ENCODE peak calls at places on chromosomes 4 and X, in ten cellular contexts. H is neural progenitor cell; Y is fibroblast of lung; D is HCT116; K is cardiac muscle cell; X is upper lobe of right lung; W is hepatocyte; G is heart right ventricle; I is lower lobe of right lung; L is CD8-positive, alpha-beta memory T cell. C is an unnamed sample. For H3K4me1, the result is how much of the 10 kb centered on the place peaks cover.

GRCh38 chrX:107674480-107675364 is 46.4 kb downstream of the PRPS1 start:
- DNase-seq in Y (peak), H (no peak), I (peak), G (peak), L (peak), X (peak), W (peak), D (no peak), K (no peak), C (no peak)

GRCh38 chr4:102466298-102466697 is 34.9 kb upstream of the NFKB1 start:
- DNase-seq in W (no peak), G (no peak), X (no peak), D (no peak), K (no peak), Y (peak), L (no peak), I (no peak), H (no peak), C (no peak)

GRCh38 chr4:139595989-139596679 is 40.1 kb upstream of the SETD7 start:
- DNase-seq in I (no peak), L (no peak), Y (peak), D (no peak), W (no peak), G (no peak), K (no peak), H (no peak), X (no peak), C (no peak)

GRCh38 chrX:22063284-22063683 is 31.2 kb downstream of the PHEX start:
- DNase-seq in Y (no peak), W (no peak), I (no peak), D (no peak), H (peak), L (no peak), G (no peak), K (no peak), X (no peak), C (no peak)

GRCh38 chrX:106612403-106612789 is 618 bp downstream of the RADX start:
- DNase-seq in L (no peak), G (no peak), H (peak), I (no peak), Y (no peak), D (no peak), K (peak), W (peak), X (no peak), C (no peak)

GRCh38 chr4:88137112-88137511 is 21.3 kb downstream of the ABCG2 start:
- DNase-seq in I (no peak), Y (no peak), K (no peak), X (no peak), D (no peak), G (no peak), L (no peak), W (no peak), H (no peak), C (no peak)

GRCh38 chrX:27597506-27597905 is 7.4 kb downstream of the DCAF8L2 start:
- DNase-seq in W (no peak), K (no peak), L (no peak), D (no peak), I (no peak), H (no peak), X (no peak), Y (no peak), G (no peak), C (no peak)

GRCh38 chr4:81470456-81471327 is 1.0 kb downstream of the RASGEF1B start:
- DNase-seq in G (peak), D (no peak), H (peak), L (no peak), K (peak), X (peak), Y (no peak), W (peak), I (peak), C (peak)

GRCh38 chrX:19569121-19569805 is 54.0 kb upstream of the MAP3K15 start:
- DNase-seq in L (no peak), I (no peak), D (no peak), K (peak), Y (no peak), X (no peak), G (peak), W (no peak), H (no peak), C (no peak)

GRCh38 chr4:1075809-1076524 is 37.4 kb downstream of the RNF212 start:
- DNase-seq in L (no peak), H (no peak), K (no peak), D (no peak), I (no peak), Y (no peak), X (peak), W (no peak), G (no peak), C (no peak)

GRCh38 chr4:15542795-15543194 is 73.1 kb downstream of the CC2D2A start:
- DNase-seq in I (no peak), G (peak), Y (no peak), W (no peak), K (no peak), H (no peak), X (no peak), D (no peak), L (no peak), C (no peak)

GRCh38 chrX:108701633-108702032 is 34.7 kb downstream of the IRS4 start:
- DNase-seq in K (no peak), G (no peak), W (no peak), I (no peak), D (no peak), H (no peak), L (no peak), Y (no peak), X (no peak), C (no peak)

GRCh38 chrX:40177942-40178715 is 80.4 kb upstream of the BCOR start:
- DNase-seq in L (no peak), Y (no peak), W (no peak), X (no peak), H (no peak), G (no peak), D (no peak), I (no peak), K (no peak), C (no peak)

GRCh38 chr4:127634181-127634580 is 1.4 kb downstream of the INTU start:
- DNase-seq in G (no peak), K (no peak), Y (peak), X (no peak), L (no peak), I (no peak), W (no peak), D (no peak), H (no peak), C (no peak)

GRCh38 chr4:57190651-57191481 is 80.7 kb upstream of the IGFBP7 start:
- DNase-seq in X (no peak), L (no peak), K (peak), Y (peak), G (no peak), I (no peak), H (peak), D (peak), W (peak), C (no peak)

GRCh38 chrX:97074400-97074799 is 190.7 kb downstream of the RPA4 start:
- DNase-seq in L (no peak), I (no peak), W (no peak), Y (peak), D (no peak), H (no peak), X (no peak), K (no peak), G (no peak), C (no peak)

GRCh38 chrX:18873189-18873791 is 110.6 kb downstream of the PHKA2 start:
- DNase-seq in D (peak), K (no peak), H (no peak), I (no peak), Y (peak), X (no peak), G (no peak), L (no peak), W (no peak), C (no peak)

GRCh38 chrX:3514996-3515395 is 168.5 kb upstream of the MXRA5 start:
- DNase-seq in W (no peak), H (no peak), L (no peak), D (no peak), K (no peak), Y (no peak), I (no peak), X (no peak), G (no peak), C (no peak)

GRCh38 chr4:113468165-113469022 is 293.1 kb downstream of the CAMK2D start:
- DNase-seq in I (peak), X (peak), D (peak), W (peak), G (peak), Y (peak), L (no peak), K (peak), H (peak), C (no peak)

GRCh38 chr4:136424052-136424451 is 1108.2 kb downstream of the PCDH18 start:
- DNase-seq in Y (no peak), W (no peak), L (no peak), G (no peak), H (peak), X (no peak), D (no peak), I (no peak), K (no peak), C (no peak)

GRCh38 chr4:151434183-151434860 is 25.3 kb downstream of the FHIP1A start:
- DNase-seq in L (no peak), Y (no peak), D (no peak), X (no peak), G (no peak), K (no peak), H (no peak), W (no peak), I (no peak), C (no peak)

GRCh38 chr4:1371151-1371830 is 24.3 kb downstream of the UVSSA start:
- DNase-seq in I (peak), Y (no peak), H (no peak), X (peak), G (no peak), L (no peak), K (no peak), D (no peak), W (no peak), C (no peak)

GRCh38 chr4:96895826-96896225 is 1055.9 kb downstream of the PDHA2 start:
- DNase-seq in W (no peak), G (no peak), Y (no peak), L (no peak), H (no peak), X (no peak), I (no peak), K (no peak), D (no peak), C (no peak)

GRCh38 chr4:121072080-121072835 is at the start of gene NDNF:
- DNase-seq in W (peak), X (peak), K (peak), H (peak), Y (peak), I (peak), G (peak), D (no peak), L (peak), C (peak)

GRCh38 chr4:15470149-15470520 is 453 bp downstream of the CC2D2A start:
- DNase-seq in H (no peak), L (no peak), W (no peak), Y (peak), K (no peak), I (no peak), D (no peak), X (no peak), G (no peak), C (no peak)

GRCh38 chr4:42750091-42750490 is 93.2 kb upstream of the ATP8A1 start:
- DNase-seq in X (no peak), D (no peak), W (peak), G (peak), K (peak), I (no peak), H (no peak), L (no peak), Y (no peak), C (no peak)

GRCh38 chrX:148872153-148872540 is 371.7 kb downstream of the AFF2 start:
- DNase-seq in W (no peak), Y (peak), X (no peak), G (no peak), H (no peak), D (no peak), K (no peak), L (no peak), I (no peak), C (no peak)

GRCh38 chr4:145484240-145484846 is 2.7 kb downstream of the SMAD1 start:
- DNase-seq in H (no peak), G (no peak), W (no peak), L (no peak), I (no peak), K (no peak), X (no peak), Y (no peak), D (no peak), C (no peak)

GRCh38 chr4:26687728-26688127 is 103.8 kb downstream of the TBC1D19 start:
- DNase-seq in W (no peak), X (no peak), H (no peak), L (no peak), K (no peak), I (no peak), Y (peak), G (no peak), D (no peak), C (no peak)

GRCh38 chr4:170979736-170980135 is 833.5 kb upstream of the GALNTL6 start:
- DNase-seq in Y (no peak), W (peak), G (no peak), H (no peak), I (no peak), L (no peak), X (no peak), D (no peak), K (no peak), C (no peak)

GRCh38 chr4:175509320-175509719 is 302.7 kb downstream of the GPM6A start:
- DNase-seq in X (no peak), H (peak), G (no peak), Y (no peak), I (no peak), K (peak), L (no peak), W (no peak), D (peak), C (no peak)

GRCh38 chr4:179097741-179098140 is 1655.5 kb upstream of the AGA start:
- DNase-seq in H (peak), X (no peak), Y (peak), I (no peak), D (no peak), W (peak), L (no peak), G (no peak), K (peak), C (no peak)

GRCh38 chr4:154660052-154660451 is 47.6 kb upstream of the FGG start:
- DNase-seq in H (no peak), L (no peak), X (no peak), W (peak), K (no peak), Y (peak), I (no peak), G (no peak), D (no peak), C (no peak)

GRCh38 chrX:97021680-97022079 is 138.0 kb downstream of the RPA4 start:
- DNase-seq in H (no peak), D (no peak), X (no peak), I (no peak), G (no peak), Y (peak), K (no peak), W (no peak), L (no peak), C (no peak)

GRCh38 chr4:3372264-3372932 is 69.4 kb upstream of the HGFAC start:
- DNase-seq in L (no peak), W (peak), X (peak), G (no peak), K (no peak), I (peak), Y (no peak), H (no peak), D (no peak), C (no peak)

GRCh38 chr4:3373468-3373867 is 68.3 kb upstream of the HGFAC start:
- DNase-seq in K (no peak), G (no peak), I (peak), Y (no peak), X (no peak), D (no peak), H (no peak), L (no peak), W (no peak), C (no peak)

GRCh38 chr4:3371581-3372001 is 70.2 kb upstream of the HGFAC start:
- DNase-seq in X (no peak), I (peak), Y (no peak), K (peak), W (peak), H (peak), D (no peak), L (no peak), G (no peak), C (no peak)

GRCh38 chr4:3374011-3374645 is 67.6 kb upstream of the HGFAC start:
- DNase-seq in W (peak), L (no peak), D (no peak), X (no peak), Y (no peak), I (peak), H (no peak), K (no peak), G (no peak), C (no peak)

GRCh38 chr4:3372933-3373465 is 68.8 kb upstream of the HGFAC start:
- DNase-seq in K (no peak), L (no peak), W (peak), G (peak), X (peak), H (no peak), Y (no peak), D (no peak), I (peak), C (no peak)
- H3K4me1 ChIP-seq in K (under half), L (under half), W (under half), G (under half), X (under half), H (under half), Y (under half), D (under half), I (under half), C (under half)

GRCh38 chr4:3406021-3406420 is 35.7 kb upstream of the HGFAC start:
- DNase-seq in K (no peak), D (no peak), L (no peak), H (no peak), X (peak), W (no peak), Y (no peak), I (no peak), G (no peak), C (no peak)

GRCh38 chr4:3404546-3404945 is 37.2 kb upstream of the HGFAC start:
- DNase-seq in G (no peak), W (no peak), H (no peak), D (no peak), Y (no peak), L (no peak), X (no peak), I (no peak), K (no peak), C (no peak)

GRCh38 chr4:3403104-3403906 is 38.5 kb upstream of the HGFAC start:
- DNase-seq in K (no peak), W (no peak), Y (no peak), L (no peak), I (peak), D (no peak), H (no peak), G (no peak), X (no peak), C (no peak)

GRCh38 chr4:3406431-3406830 is 35.3 kb upstream of the HGFAC start:
- DNase-seq in D (no peak), K (no peak), L (no peak), I (no peak), X (peak), Y (no peak), G (no peak), H (no peak), W (no peak), C (no peak)

GRCh38 chr4:3405176-3405575 is 36.6 kb upstream of the HGFAC start:
- DNase-seq in I (no peak), X (no peak), D (no peak), Y (no peak), K (no peak), G (no peak), H (no peak), L (no peak), W (no peak), C (no peak)
- H3K27ac ChIP-seq in I (no peak), X (no peak), D (no peak), Y (no peak), K (no peak), G (no peak), H (no peak), L (no peak), W (no peak), C (no peak)

DNA sequence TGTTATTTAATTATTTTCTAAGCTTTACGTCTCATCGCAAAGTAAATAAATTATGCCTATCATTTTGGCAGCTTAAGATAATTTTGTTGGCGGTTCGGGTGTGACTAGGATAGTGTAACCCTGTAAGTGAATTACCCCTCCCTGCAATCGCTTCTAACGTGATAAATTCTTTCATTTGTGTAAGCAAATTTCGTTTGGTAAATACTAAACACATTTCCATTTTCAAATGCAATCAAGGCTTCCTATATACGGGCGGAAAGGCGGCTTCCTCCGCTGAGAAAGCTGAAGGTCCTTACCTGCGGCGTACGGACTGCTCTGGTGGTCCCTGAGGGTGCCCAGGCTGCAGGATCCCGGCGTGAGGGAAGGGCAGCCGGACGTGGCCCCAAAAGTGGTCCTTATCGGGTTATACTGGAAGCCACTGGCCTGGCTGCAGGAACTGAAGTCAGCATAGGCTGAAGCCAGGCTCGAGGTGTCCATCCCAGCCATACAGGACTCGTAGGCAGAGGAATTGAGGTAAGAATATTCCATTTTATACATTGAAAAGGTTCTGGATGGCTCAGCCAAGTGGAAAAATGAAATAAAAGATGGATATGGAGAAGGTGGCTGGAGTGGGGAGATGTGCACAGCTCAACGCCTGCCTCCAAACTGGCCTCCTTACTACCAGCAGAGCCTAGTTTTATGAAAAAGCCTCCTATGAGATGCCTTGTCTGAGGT is at the start of gene PHOX2B:
- DNase-seq in G (no peak), Y (no peak), W (no peak), D (no peak), H (peak), K (no peak), X (no peak), I (no peak), L (no peak), C (no peak)
- H3K4me3 ChIP-seq in G (no peak), Y (no peak), W (no peak), D (no peak), H (no peak), K (no peak), X (no peak), I (no peak), L (no peak), C (no peak)

GRCh38 chr4:7002336-7002735 is 40.8 kb upstream of the TADA2B start:
- DNase-seq in W (no peak), K (no peak), G (no peak), L (no peak), Y (no peak), X (no peak), D (no peak), I (no peak), H (no peak), C (no peak)
- H3K4me1 ChIP-seq in W (under half), K (under half), G (under half), L (under half), Y (under half), X (under half), D (under half), I (under half), H (under half), C (under half)

DNA sequence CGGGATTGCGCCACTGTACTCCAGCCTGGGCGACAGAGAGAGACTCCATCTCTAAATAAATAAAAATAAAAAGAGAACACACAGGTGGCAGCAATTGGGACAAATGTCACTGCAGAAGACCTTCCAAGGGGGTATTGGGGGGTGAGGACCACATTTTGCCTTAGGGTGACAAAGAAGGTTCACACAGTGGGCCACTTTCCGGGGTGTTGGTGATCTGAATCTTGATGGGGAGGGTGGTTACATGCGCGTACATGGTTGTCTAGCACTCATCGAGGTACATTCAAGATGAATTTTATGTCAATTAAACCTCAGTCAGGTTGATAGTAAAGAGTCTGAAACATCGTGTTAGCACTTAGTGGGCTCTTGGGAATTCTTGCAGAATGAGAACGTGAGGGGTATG is 20.5 kb upstream of the TMSB4X start:
- DNase-seq in X (no peak), W (no peak), Y (no peak), H (no peak), K (no peak), G (no peak), L (no peak), I (no peak), D (no peak), C (no peak)
- H3K27ac ChIP-seq in X (peak), W (no peak), Y (no peak), H (no peak), K (no peak), G (no peak), L (peak), I (peak), D (no peak), C (peak)